ENCODE peak calls at places on chromosomes 12 and 14, in six cellular contexts. L, Z, R, P, Q and B are unnamed samples.

GRCh38 chr12:1013618-1014489 is 22.8 kb downstream of the ERC1 start:
- DNase-seq in Z (peak), L (no peak), Q (no peak), P (no peak), R (no peak), B (no peak)

GRCh38 chr12:64682572-64683277 is 72.4 kb downstream of the RASSF3 start:
- DNase-seq in R (no peak), L (no peak), P (no peak), Q (no peak), Z (no peak), B (no peak)

GRCh38 chr12:121050725-121051124 is 11.7 kb upstream of the OASL start:
- DNase-seq in R (no peak), Z (no peak), L (no peak), Q (no peak), P (no peak), B (no peak)

GRCh38 chr12:51333536-51333935 is 9.6 kb upstream of the BIN2 start:
- DNase-seq in Q (no peak), P (no peak), L (no peak), Z (no peak), R (no peak), B (no peak)

GRCh38 chr12:64729909-64730584 is 29.2 kb downstream of the GNS start:
- DNase-seq in L (no peak), P (no peak), Q (peak), Z (no peak), R (no peak), B (no peak)

GRCh38 chr14:21668377-21668776 is 5.2 kb downstream of the OR4E1 start:
- DNase-seq in R (no peak), Z (no peak), Q (no peak), P (no peak), L (no peak), B (no peak)

GRCh38 chr12:15575797-15576560 is 213.2 kb downstream of the EPS8 start:
- DNase-seq in Q (no peak), R (no peak), L (no peak), P (no peak), Z (no peak), B (no peak)

GRCh38 chr12:26831959-26832816 is 806 bp downstream of the ITPR2 start:
- DNase-seq in Q (peak), R (peak), Z (peak), P (peak), L (no peak), B (no peak)

GRCh38 chr12:78179346-78179745 is 348.7 kb downstream of the NAV3 start:
- DNase-seq in P (no peak), Q (no peak), R (no peak), L (no peak), Z (no peak), B (no peak)

GRCh38 chr12:93882763-93883162 is 205.6 kb downstream of the CRADD start:
- DNase-seq in L (no peak), P (no peak), Q (no peak), Z (no peak), R (no peak), B (no peak)

GRCh38 chr12:64531665-64532334 is 78.5 kb upstream of the RASSF3 start:
- DNase-seq in P (no peak), Z (no peak), R (no peak), L (no peak), Q (no peak), B (no peak)

GRCh38 chr12:89418228-89418910 is 66.1 kb upstream of the DUSP6 start:
- DNase-seq in P (no peak), R (no peak), Z (no peak), Q (no peak), L (no peak), B (no peak)

GRCh38 chr12:23753627-23754358 is 195.7 kb downstream of the SOX5 start:
- DNase-seq in L (no peak), Q (no peak), R (no peak), P (no peak), Z (no peak), B (no peak)

GRCh38 chr12:125050868-125051267 is 14.4 kb upstream of the AACS start:
- DNase-seq in R (no peak), P (no peak), L (no peak), Q (no peak), Z (no peak), B (no peak)

GRCh38 chr14:91403069-91403600 is 14.5 kb downstream of the CCDC88C start:
- DNase-seq in L (no peak), P (no peak), R (peak), Q (no peak), Z (no peak), B (no peak)

GRCh38 chr12:47736877-47737676 is 11.8 kb upstream of the ENDOU start:
- DNase-seq in Q (no peak), L (peak), P (no peak), Z (no peak), R (no peak), B (no peak)

GRCh38 chr14:94342334-94342934 is 19.3 kb upstream of the SERPINA6 start:
- DNase-seq in Q (no peak), L (no peak), Z (peak), P (no peak), R (peak), B (no peak)